ENCODE peak calls at places on chromosomes 7 and 10, in eight cellular contexts. M is A673; H is H9; A is suprapubic skin; W is right atrium auricular region; C is psoas muscle; F is effector memory CD4-positive, alpha-beta T cell; O is adrenal gland. N is an unnamed sample. For H3K4me1, the result is how much of the 10 kb centered on the place peaks cover.

GRCh38 chr7:21704362-21704761 is 161.5 kb downstream of the DNAH11 start:
- DNase-seq in O (no peak), M (no peak), F (no peak), C (no peak), W (no peak), A (no peak), H (no peak), N (no peak)

GRCh38 chr7:148095066-148095465 is 495.5 kb upstream of the C7orf33 start:
- DNase-seq in W (no peak), F (no peak), H (no peak), O (peak), M (no peak), C (no peak), A (no peak), N (no peak)

GRCh38 chr7:7761974-7762769 is 43.8 kb upstream of the RPA3 start:
- DNase-seq in W (no peak), O (no peak), M (no peak), F (no peak), H (no peak), C (no peak), A (no peak), N (no peak)

GRCh38 chr10:17644485-17644964 is 574 bp downstream of the STAM start:
- DNase-seq in F (no peak), H (no peak), M (no peak), C (no peak), A (no peak), O (peak), W (no peak), N (no peak)

GRCh38 chr10:97003151-97003803 is 171.2 kb downstream of the LCOR start:
- DNase-seq in C (no peak), O (no peak), H (no peak), F (no peak), A (no peak), M (no peak), W (no peak), N (peak)

GRCh38 chr10:1061930-1062769 is 6.0 kb downstream of the WDR37 start:
- DNase-seq in H (no peak), M (no peak), O (no peak), A (no peak), C (no peak), F (no peak), W (no peak), N (no peak)

GRCh38 chr7:100132126-100132525 is 5.4 kb downstream of the MBLAC1 start:
- DNase-seq in F (no peak), O (no peak), C (no peak), H (no peak), W (no peak), M (no peak), A (no peak), N (no peak)

GRCh38 chr10:29517352-29517923 is 117.3 kb downstream of the SVIL start:
- DNase-seq in F (no peak), A (no peak), O (peak), M (peak), C (no peak), W (no peak), H (peak), N (no peak)

GRCh38 chr7:130139193-130139950 is 65.8 kb downstream of the TMEM209 start:
- DNase-seq in H (no peak), W (no peak), O (no peak), C (no peak), F (no peak), M (no peak), A (no peak), N (no peak)

GRCh38 chr7:5713124-5713912 is 68.1 kb downstream of the RNF216 start:
- DNase-seq in H (no peak), F (no peak), C (no peak), O (no peak), M (no peak), W (no peak), A (no peak), N (no peak)

GRCh38 chr10:26486304-26486703 is 48.2 kb downstream of the APBB1IP start:
- DNase-seq in C (no peak), O (no peak), M (no peak), H (no peak), F (no peak), A (no peak), W (peak), N (peak)

GRCh38 chr10:61744469-61744868 is 81.7 kb downstream of the CABCOCO1 start:
- DNase-seq in C (no peak), O (no peak), W (no peak), F (no peak), A (no peak), M (peak), H (no peak), N (no peak)

GRCh38 chr7:46220066-46220630 is 299.1 kb upstream of the IGFBP3 start:
- DNase-seq in O (no peak), M (no peak), A (no peak), C (no peak), F (no peak), H (no peak), W (no peak), N (no peak)

GRCh38 chr10:4061441-4061951 is 276.5 kb upstream of the KLF6 start:
- DNase-seq in A (peak), C (peak), F (no peak), H (no peak), O (no peak), M (no peak), W (peak), N (peak)

GRCh38 chr10:99854860-99855259 is 72.4 kb downstream of the ABCC2 start:
- DNase-seq in H (no peak), C (no peak), A (no peak), W (peak), M (peak), O (peak), F (no peak), N (no peak)

GRCh38 chr10:12768156-12768731 is 233.3 kb downstream of the CCDC3 start:
- DNase-seq in M (no peak), F (no peak), O (peak), W (no peak), A (no peak), C (no peak), H (no peak), N (no peak)

GRCh38 chr7:26476271-26476670 is 184.6 kb downstream of the SNX10 start:
- DNase-seq in A (no peak), C (no peak), H (no peak), M (no peak), W (no peak), O (no peak), F (no peak), N (no peak)

GRCh38 chr7:36309301-36309700 is 80.4 kb upstream of the ANLN start:
- DNase-seq in F (no peak), A (peak), O (no peak), C (no peak), M (no peak), H (no peak), W (no peak), N (no peak)

GRCh38 chr7:46229409-46229808 is 308.3 kb upstream of the IGFBP3 start:
- DNase-seq in A (no peak), H (no peak), C (no peak), W (no peak), O (no peak), M (no peak), F (no peak), N (no peak)

GRCh38 chr7:68107968-68108367 is 1111.3 kb downstream of the TYW1 start:
- DNase-seq in O (no peak), F (no peak), A (no peak), M (no peak), H (no peak), W (no peak), C (no peak), N (no peak)

GRCh38 chr7:100826546-100827329 is 585 bp downstream of the EPHB4 start:
- DNase-seq in O (no peak), W (no peak), A (no peak), H (no peak), C (peak), M (peak), F (no peak), N (no peak)

GRCh38 chr7:116041615-116042014 is 11.1 kb upstream of the TFEC start:
- DNase-seq in A (no peak), F (no peak), O (no peak), C (no peak), H (no peak), W (no peak), M (no peak), N (no peak)

GRCh38 chr7:68258569-68258968 is 1261.9 kb downstream of the TYW1 start:
- DNase-seq in M (peak), A (no peak), W (no peak), O (no peak), C (no peak), F (no peak), H (no peak), N (no peak)

GRCh38 chr7:48384180-48384752 is 213.0 kb downstream of the ABCA13 start:
- DNase-seq in O (no peak), W (no peak), A (no peak), F (no peak), H (no peak), C (no peak), M (no peak), N (no peak)

DNA sequence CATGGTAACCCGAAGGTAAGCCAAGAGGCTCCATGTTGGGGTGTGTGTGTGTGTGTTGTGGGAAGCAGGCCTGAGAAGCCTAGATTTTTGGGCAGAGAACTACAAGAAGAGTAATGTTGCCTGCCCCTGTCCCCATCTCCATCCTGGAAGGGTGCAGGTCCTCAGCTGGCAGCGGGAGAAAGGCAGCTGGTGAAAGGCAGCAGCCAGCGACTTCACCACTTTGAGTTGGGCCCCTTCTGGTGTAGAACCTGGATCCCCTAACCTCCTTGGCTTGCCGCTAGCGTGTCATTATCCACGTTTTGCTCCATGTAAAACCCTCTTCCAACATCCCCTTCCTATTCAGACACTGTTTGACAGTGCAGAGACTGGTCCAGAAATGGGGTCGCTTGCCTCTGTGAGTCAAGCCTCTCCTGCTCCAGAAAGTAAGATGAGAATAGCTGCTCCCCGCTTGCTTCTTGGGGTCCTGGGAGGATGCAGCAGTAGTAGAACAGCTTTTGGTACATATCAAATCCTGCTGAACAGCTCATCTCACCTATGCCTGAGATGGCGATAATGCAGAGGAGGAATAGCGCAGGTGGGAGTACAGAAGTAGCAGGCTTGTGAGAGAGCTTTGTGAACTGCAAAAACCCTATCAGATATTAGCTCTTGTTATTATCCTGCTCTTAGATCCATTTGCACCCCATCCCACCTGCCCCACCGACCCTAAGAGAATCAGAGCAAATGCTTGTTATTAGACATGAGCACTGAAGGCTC is 22.1 kb upstream of the CDH23 start:
- DNase-seq in C (no peak), O (no peak), F (no peak), A (no peak), W (no peak), M (no peak), H (no peak), N (no peak)
- H3K4me1 ChIP-seq in C (under half), O (under half), F (under half), A (under half), W (under half), M (under half), H (under half), N (under half)

DNA sequence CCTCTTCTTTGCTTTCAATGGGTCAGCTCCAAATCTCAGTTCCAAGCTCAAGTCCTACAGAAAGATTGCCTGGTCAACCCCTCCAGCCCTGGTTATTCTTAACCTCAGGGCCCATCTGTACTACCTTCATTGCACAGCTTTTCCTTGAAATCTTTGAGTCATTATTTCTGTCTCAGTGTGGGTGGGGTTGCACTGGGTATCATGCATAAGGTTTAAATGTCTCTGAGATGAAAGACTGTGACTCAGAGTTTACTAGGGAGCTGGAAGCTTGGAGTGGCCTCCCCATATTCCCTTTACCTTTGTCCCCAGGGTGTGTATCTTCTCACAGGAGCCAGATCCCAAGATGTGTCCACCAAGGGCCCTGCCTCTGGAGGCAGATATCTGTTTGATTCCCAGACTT is 3.3 kb upstream of the OR6V1 start:
- DNase-seq in C (no peak), W (no peak), H (no peak), O (no peak), M (no peak), F (no peak), A (no peak), N (no peak)
- H3K4me1 ChIP-seq in C (under half), W (under half), H (under half), O (under half), M (under half), F (under half), A (under half), N (under half)

DNA sequence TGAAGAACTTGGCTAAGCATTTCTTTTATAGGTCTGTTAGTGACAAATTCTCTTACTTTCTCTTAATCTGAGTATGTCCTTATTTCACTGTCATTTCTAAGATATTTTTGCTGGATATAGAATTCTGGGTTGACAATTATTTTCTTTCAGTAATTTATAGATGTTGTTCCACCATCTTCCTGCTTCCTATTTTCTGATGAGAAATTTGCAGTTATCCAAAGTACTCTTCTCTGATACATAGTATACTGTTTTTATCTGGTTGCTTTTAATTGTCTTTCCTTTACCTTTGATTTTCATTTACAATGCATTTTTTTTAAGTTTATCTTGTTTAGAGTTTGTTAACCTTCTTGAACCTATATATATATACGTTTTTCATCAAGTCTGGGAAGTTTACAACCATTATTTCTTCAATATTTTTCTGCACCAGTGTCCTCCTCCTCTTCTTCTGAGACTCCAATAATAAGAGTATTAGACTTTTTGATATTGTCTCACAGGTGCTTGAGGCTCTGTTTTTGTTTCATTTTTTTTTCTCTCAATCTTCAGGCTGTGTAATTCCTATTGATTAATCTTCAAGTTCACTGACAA is 101.6 kb upstream of the INSIG1 start:
- DNase-seq in M (no peak), O (no peak), W (no peak), H (no peak), C (no peak), A (no peak), F (no peak), N (no peak)
- H3K4me1 ChIP-seq in M (under half), O (under half), W (under half), H (under half), C (under half), A (under half), F (under half), N (under half)

DNA sequence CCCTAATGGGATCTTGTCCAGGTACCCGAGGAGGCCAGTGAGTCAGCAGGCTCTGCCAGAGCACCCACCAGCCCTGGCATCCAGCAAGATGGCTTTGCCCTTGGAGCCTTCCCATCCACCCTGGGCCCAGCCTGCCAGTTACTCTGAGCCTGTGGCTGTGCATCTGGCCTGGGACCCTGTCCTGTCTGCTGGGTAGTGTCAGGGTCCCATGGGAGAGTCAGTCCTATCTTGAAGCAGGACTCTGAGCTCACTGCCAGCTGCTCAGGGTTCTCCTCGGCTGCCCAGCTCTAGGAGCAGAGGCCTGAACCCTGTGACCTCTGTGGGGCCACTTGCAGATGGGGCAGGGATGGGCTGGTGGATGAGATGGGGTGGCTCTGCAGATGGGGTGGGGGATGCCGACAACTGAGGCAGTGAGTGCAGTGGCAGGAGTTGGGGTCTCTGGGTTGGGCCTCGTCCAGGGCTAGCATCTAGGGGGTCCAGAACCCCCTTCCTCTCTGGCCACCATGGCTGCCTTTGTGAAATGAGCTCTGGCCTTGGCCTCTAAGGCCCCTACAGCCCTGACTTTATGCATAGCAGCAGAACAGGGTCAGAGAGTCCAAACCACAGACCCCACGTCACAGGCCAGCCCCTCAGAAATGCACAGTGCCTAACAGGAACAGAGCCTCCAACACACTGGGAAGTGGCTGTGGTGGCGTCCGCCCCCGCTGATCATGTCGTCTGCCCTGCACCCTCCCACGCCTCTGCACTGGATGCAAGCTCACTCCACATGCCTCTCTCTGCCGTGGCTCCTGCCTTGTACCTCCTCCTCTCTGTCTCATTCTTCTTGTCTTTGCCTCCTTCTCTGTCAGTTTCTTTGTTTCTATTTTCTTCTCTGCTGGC is 88.1 kb upstream of the RET start:
- DNase-seq in M (no peak), H (no peak), C (peak), F (no peak), A (no peak), O (no peak), W (no peak), N (no peak)
- H3K4me1 ChIP-seq in M (under half), H (under half), C (under half), F (under half), A (under half), O (under half), W (under half), N (under half)

GRCh38 chr10:102651455-102652169 is 7.3 kb downstream of the TRIM8 start:
- DNase-seq in F (no peak), H (no peak), O (no peak), A (peak), W (no peak), M (no peak), C (peak), N (no peak)

GRCh38 chr10:102649770-102650654 is 5.7 kb downstream of the TRIM8 start:
- DNase-seq in W (no peak), O (no peak), A (no peak), H (no peak), C (peak), M (no peak), F (no peak), N (no peak)

GRCh38 chr10:102654566-102654965 is 10.3 kb downstream of the TRIM8 start:
- DNase-seq in H (no peak), M (no peak), O (no peak), W (no peak), C (peak), F (no peak), A (no peak), N (no peak)

GRCh38 chr10:102650655-102651454 is 6.6 kb downstream of the TRIM8 start:
- DNase-seq in F (no peak), W (no peak), A (no peak), H (no peak), O (no peak), C (peak), M (no peak), N (no peak)

GRCh38 chr10:102652170-102652926 is 8.1 kb downstream of the TRIM8 start:
- DNase-seq in C (no peak), O (no peak), M (no peak), A (no peak), W (no peak), H (no peak), F (no peak), N (no peak)
- H3K4me1 ChIP-seq in C (under half), O (half or more), M (under half), A (half or more), W (half or more), H (under half), F (half or more), N (under half)

DNA sequence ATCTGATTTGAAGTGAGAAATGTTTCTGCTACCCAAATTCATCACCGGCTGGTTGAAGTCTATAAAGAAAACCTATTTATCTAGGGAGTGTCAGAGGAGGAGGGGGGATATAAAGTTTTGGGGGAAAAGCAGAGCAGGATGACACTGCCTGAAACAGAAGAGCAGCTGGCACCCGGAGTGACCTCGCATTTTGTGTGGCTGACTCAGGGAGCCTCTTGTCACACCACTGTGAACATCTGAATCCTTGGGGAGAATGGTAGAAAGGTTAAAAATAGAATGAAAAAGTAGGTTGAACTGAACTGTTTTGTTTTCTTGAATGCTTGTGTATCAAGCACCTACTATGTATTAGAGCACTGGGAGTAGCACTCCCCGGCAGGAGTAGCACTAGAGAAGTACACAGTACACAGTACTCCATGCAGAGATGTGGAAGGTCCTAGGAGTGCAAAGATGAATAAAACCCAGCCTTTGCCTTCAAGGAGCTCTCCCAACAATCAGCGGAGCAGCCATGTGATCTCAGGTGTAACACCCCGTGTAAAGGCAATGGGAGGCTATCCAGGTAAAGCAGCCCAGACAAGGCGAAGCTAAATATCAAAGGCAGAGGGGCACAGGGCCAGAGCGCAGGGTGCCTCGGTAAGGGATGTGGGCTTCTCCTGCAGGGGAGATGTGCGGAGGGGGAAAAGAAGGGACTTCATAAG is 13.5 kb downstream of the CRTAC1 start:
- DNase-seq in H (no peak), C (no peak), M (no peak), W (no peak), O (no peak), F (no peak), A (no peak), N (no peak)
- H3K4me1 ChIP-seq in H (under half), C (under half), M (under half), W (under half), O (under half), F (under half), A (under half), N (under half)

N was measured in ascending aorta.